ENCODE peak calls at places on chromosomes 6 and 20, in ten cellular contexts. T, L, U, F, J, C, Y, O, Q and Z are unnamed samples.
A peak's percentile ranks its signal among the peaks of the same experiment; 100 is the strongest.

GRCh38 chr6:27294409-27294808 is 17.7 kb downstream of the POM121L2 start:
- DNase-seq in T (no peak), L (no peak), U (no peak), F (no peak), J (no peak), C (no peak), Y (no peak), O (no peak), Q (no peak), Z (no peak)

GRCh38 chr20:25178563-25179438 is 16.7 kb upstream of the ENTPD6 start:
- DNase-seq in T (no peak), L (no peak), U (peak; percentile 81), F (peak; percentile 55), J (peak; percentile 87), C (peak; percentile 75), Y (peak; percentile 59), O (no peak), Q (peak; percentile 91), Z (peak; percentile 93)

GRCh38 chr20:58494923-58495622 is 20.1 kb downstream of the APCDD1L start:
- DNase-seq in T (no peak), L (no peak), U (no peak), F (no peak), J (no peak), C (no peak), Y (no peak), O (no peak), Q (no peak), Z (no peak)

GRCh38 chr20:31475472-31476312 is 604 bp downstream of the REM1 start:
- DNase-seq in T (no peak), L (no peak), U (no peak), F (no peak), J (no peak), C (peak; percentile 59), Y (no peak), O (no peak), Q (no peak), Z (no peak)

GRCh38 chr6:28811873-28812272 is 111.9 kb downstream of the TRIM27 start:
- DNase-seq in T (no peak), L (no peak), U (peak; percentile 46), F (no peak), J (no peak), C (peak; percentile 56), Y (no peak), O (no peak), Q (peak; percentile 8), Z (no peak)

GRCh38 chr6:47477497-47478232 is at the start of gene CD2AP:
- DNase-seq in T (peak; percentile 85), L (peak; percentile 81), U (peak; percentile 97), F (peak; percentile 85), J (peak; percentile 89), C (peak; percentile 97), Y (peak; percentile 83), O (peak; percentile 93), Q (peak; percentile 77), Z (peak; percentile 80)

GRCh38 chr6:25928562-25929324 is 1.7 kb downstream of the SLC17A2 start:
- DNase-seq in T (no peak), L (no peak), U (no peak), F (no peak), J (no peak), C (no peak), Y (no peak), O (no peak), Q (no peak), Z (no peak)

GRCh38 chr6:21508753-21509152 is 84.8 kb upstream of the SOX4 start:
- DNase-seq in T (no peak), L (no peak), U (no peak), F (no peak), J (no peak), C (no peak), Y (no peak), O (no peak), Q (no peak), Z (no peak)

GRCh38 chr6:89035252-89036106 is 45.1 kb upstream of the PNRC1 start:
- DNase-seq in T (peak; percentile 82), L (no peak), U (no peak), F (peak; percentile 92), J (peak; percentile 83), C (no peak), Y (peak; percentile 98), O (peak; percentile 84), Q (peak; percentile 96), Z (peak; percentile 45)

GRCh38 chr6:13407709-13408695 is 79.4 kb downstream of the GFOD1 start:
- DNase-seq in T (no peak), L (no peak), U (no peak), F (no peak), J (peak; percentile 75), C (no peak), Y (no peak), O (no peak), Q (peak; percentile 93), Z (no peak)

GRCh38 chr6:156969233-156969632 is 192.1 kb downstream of the ARID1B start:
- DNase-seq in T (no peak), L (no peak), U (no peak), F (no peak), J (no peak), C (no peak), Y (no peak), O (no peak), Q (no peak), Z (no peak)

GRCh38 chr6:90285611-90286381 is 10.8 kb downstream of the BACH2 start:
- DNase-seq in T (peak; percentile 94), L (no peak), U (peak; percentile 49), F (peak; percentile 82), J (peak; percentile 70), C (peak; percentile 78), Y (peak; percentile 59), O (peak; percentile 58), Q (peak; percentile 97), Z (peak; percentile 82)

GRCh38 chr6:89985744-89986493 is 91.7 kb downstream of the GJA10 start:
- DNase-seq in T (peak; percentile 42), L (no peak), U (no peak), F (peak; percentile 25), J (no peak), C (no peak), Y (no peak), O (no peak), Q (peak; percentile 97), Z (peak; percentile 72)

GRCh38 chr6:126054258-126054702 is 67.9 kb downstream of the TRMT11 start:
- DNase-seq in T (no peak), L (no peak), U (no peak), F (no peak), J (no peak), C (no peak), Y (no peak), O (peak; percentile 49), Q (peak; percentile 45), Z (no peak)

GRCh38 chr6:98823428-98823827 is 10.9 kb upstream of the POU3F2 start:
- DNase-seq in T (no peak), L (no peak), U (no peak), F (no peak), J (no peak), C (no peak), Y (no peak), O (no peak), Q (no peak), Z (no peak)
- H3K36me3 ChIP-seq in T (no peaks in the 10 kb centered on the region), L (no peaks in the 10 kb centered on the region), U (no peaks in the 10 kb centered on the region), F (no peaks in the 10 kb centered on the region), J (no peaks in the 10 kb centered on the region), C (no peaks in the 10 kb centered on the region), Y (no peaks in the 10 kb centered on the region), O (no peaks in the 10 kb centered on the region), Q (no peaks in the 10 kb centered on the region), Z (no peaks in the 10 kb centered on the region)

GRCh38 chr6:160374836-160375560 is 26.8 kb downstream of the SLC22A3 start:
- DNase-seq in T (no peak), L (no peak), U (no peak), F (no peak), J (no peak), C (no peak), Y (no peak), O (no peak), Q (no peak), Z (no peak)
- H3K27ac ChIP-seq in T (no peak overlapping the region), L (no peak overlapping the region), U (no peak overlapping the region), F (no peak overlapping the region), J (peak overlapping the region; percentile 24), C (no peak overlapping the region), Y (no peak overlapping the region), O (no peak overlapping the region), Q (no peak overlapping the region), Z (no peak overlapping the region)

DNA sequence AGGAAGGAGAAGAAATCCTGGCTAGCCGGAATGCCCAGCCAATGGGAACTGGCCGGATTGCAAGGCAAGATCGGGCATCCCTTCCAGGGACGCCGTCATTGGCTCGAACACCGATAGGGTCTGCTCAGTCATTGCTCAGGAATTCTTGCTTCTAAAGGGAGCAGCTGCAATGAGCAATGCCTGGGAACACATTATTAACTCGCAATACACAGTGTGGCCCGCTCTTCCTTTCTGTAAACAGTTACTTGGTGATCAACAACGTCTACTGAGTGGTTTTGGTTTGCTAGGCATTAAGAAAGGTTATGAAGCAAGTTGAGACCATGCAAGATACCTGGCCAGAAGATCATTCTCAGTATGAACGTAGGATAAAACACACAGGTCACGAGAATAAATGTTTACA is 165.4 kb upstream of the CITED2 start:
- DNase-seq in T (peak; percentile 61), L (no peak), U (no peak), F (peak; percentile 79), J (peak; percentile 65), C (peak; percentile 32), Y (peak; percentile 67), O (no peak), Q (peak; percentile 98), Z (peak; percentile 94)
- H3K36me3 ChIP-seq in T (no peaks in the 10 kb centered on the region), L (no peaks in the 10 kb centered on the region), U (no peaks in the 10 kb centered on the region), F (no peaks in the 10 kb centered on the region), J (no peaks in the 10 kb centered on the region), C (no peaks in the 10 kb centered on the region), Y (no peaks in the 10 kb centered on the region), O (no peaks in the 10 kb centered on the region), Q (no peaks in the 10 kb centered on the region), Z (no peaks in the 10 kb centered on the region)

GRCh38 chr20:38081575-38081974 is 48.0 kb downstream of the RPRD1B start:
- DNase-seq in T (no peak), L (no peak), U (no peak), F (no peak), J (no peak), C (no peak), Y (no peak), O (no peak), Q (no peak), Z (no peak)

GRCh38 chr20:38084425-38084951 is 50.9 kb downstream of the RPRD1B start:
- DNase-seq in T (peak; percentile 59), L (no peak), U (no peak), F (no peak), J (no peak), C (no peak), Y (no peak), O (no peak), Q (peak; percentile 86), Z (peak; percentile 88)

GRCh38 chr20:38083338-38084048 is 49.9 kb downstream of the RPRD1B start:
- DNase-seq in T (peak; percentile 61), L (no peak), U (no peak), F (no peak), J (no peak), C (no peak), Y (no peak), O (no peak), Q (no peak), Z (peak; percentile 58)

GRCh38 chr20:38085031-38085430 is 51.5 kb downstream of the RPRD1B start:
- DNase-seq in T (no peak), L (no peak), U (no peak), F (no peak), J (no peak), C (no peak), Y (no peak), O (no peak), Q (no peak), Z (no peak)

DNA sequence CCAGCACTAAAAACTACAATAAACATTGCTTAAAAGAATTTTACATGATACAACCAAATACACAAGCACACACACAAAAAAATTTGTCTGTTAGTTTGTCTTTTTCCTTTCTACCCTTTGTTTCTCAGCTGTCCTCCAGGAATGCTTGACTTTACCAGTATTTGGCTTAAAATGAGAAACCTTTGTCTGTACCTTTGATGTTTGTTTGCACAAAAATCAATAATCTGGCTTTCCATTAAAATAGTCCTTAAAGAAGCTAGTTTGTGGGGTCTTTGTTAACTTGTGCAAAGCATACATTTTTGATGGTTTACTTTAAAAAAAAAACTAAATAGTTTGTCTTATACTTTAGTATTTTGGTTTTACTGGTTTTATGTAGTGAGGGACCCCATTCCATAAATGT is 49.3 kb downstream of the RPRD1B start:
- DNase-seq in T (no peak), L (no peak), U (no peak), F (no peak), J (no peak), C (no peak), Y (no peak), O (no peak), Q (no peak), Z (peak; percentile 24)
- H3K27ac ChIP-seq in T (peak overlapping the region; percentile 88), L (no peak overlapping the region), U (no peak overlapping the region), F (no peak overlapping the region), J (no peak overlapping the region), C (no peak overlapping the region), Y (no peak overlapping the region), O (peak overlapping the region; percentile 37), Q (peak overlapping the region; percentile 66), Z (peak overlapping the region; percentile 92)